ENCODE peak calls at places on chromosomes 3 and 15, in five cellular contexts. One of them, this sample, is unnamed.

GRCh38 chr15:35349916-35350315 is 196.0 kb downstream of the DPH6 start:
- DNase-seq in tibial artery: no peak
- DNase-seq in cardiac muscle cell: no peak
- DNase-seq in H1: no peak
- DNase-seq in transverse colon: no peak
- DNase-seq in this sample: no peak

GRCh38 chr3:66144792-66145733 is 75.7 kb upstream of the SLC25A26 start:
- DNase-seq in tibial artery: no peak
- DNase-seq in transverse colon: no peak
- DNase-seq in cardiac muscle cell: no peak
- DNase-seq in H1: no peak
- DNase-seq in this sample: no peak

GRCh38 chr3:29270752-29271151 is 10.1 kb upstream of the RBMS3 start:
- DNase-seq in transverse colon: no peak
- DNase-seq in tibial artery: no peak
- DNase-seq in H1: no peak
- DNase-seq in cardiac muscle cell: no peak
- DNase-seq in this sample: no peak

GRCh38 chr15:76345880-76346665 is 9.5 kb downstream of the ISL2 start:
- DNase-seq in cardiac muscle cell: no peak
- DNase-seq in H1: peak; percentile 77
- DNase-seq in transverse colon: peak; percentile 81
- DNase-seq in tibial artery: no peak
- DNase-seq in this sample: no peak

GRCh38 chr3:184077881-184078280 is 19.0 kb upstream of the HTR3E start:
- DNase-seq in cardiac muscle cell: no peak
- DNase-seq in H1: no peak
- DNase-seq in tibial artery: no peak
- DNase-seq in transverse colon: no peak
- DNase-seq in this sample: no peak

GRCh38 chr3:51311055-51311454 is 74.0 kb upstream of the MANF start:
- DNase-seq in H1: no peak
- DNase-seq in cardiac muscle cell: peak; percentile 34
- DNase-seq in transverse colon: no peak
- DNase-seq in tibial artery: no peak
- DNase-seq in this sample: no peak

GRCh38 chr3:171407746-171408145 is 52.5 kb downstream of the TNIK start:
- DNase-seq in cardiac muscle cell: peak; percentile 52
- DNase-seq in tibial artery: no peak
- DNase-seq in transverse colon: no peak
- DNase-seq in H1: no peak
- DNase-seq in this sample: no peak

GRCh38 chr3:135231646-135232625 is 436.9 kb downstream of the EPHB1 start:
- DNase-seq in cardiac muscle cell: no peak
- DNase-seq in H1: no peak
- DNase-seq in transverse colon: no peak
- DNase-seq in tibial artery: no peak
- DNase-seq in this sample: no peak

GRCh38 chr3:189267981-189268613 is 96.3 kb downstream of the TPRG1 start:
- DNase-seq in H1: no peak
- DNase-seq in cardiac muscle cell: peak; percentile 45
- DNase-seq in tibial artery: no peak
- DNase-seq in transverse colon: no peak
- DNase-seq in this sample: no peak

GRCh38 chr3:122389892-122390291 is 5.9 kb downstream of the FAM162A start:
- DNase-seq in cardiac muscle cell: no peak
- DNase-seq in tibial artery: no peak
- DNase-seq in transverse colon: no peak
- DNase-seq in H1: no peak
- DNase-seq in this sample: no peak

GRCh38 chr3:122391674-122392446 is 7.9 kb downstream of the FAM162A start:
- DNase-seq in tibial artery: no peak
- DNase-seq in H1: no peak
- DNase-seq in cardiac muscle cell: no peak
- DNase-seq in transverse colon: no peak
- DNase-seq in this sample: no peak

GRCh38 chr3:122389197-122389596 is 5.2 kb downstream of the FAM162A start:
- DNase-seq in tibial artery: no peak
- DNase-seq in cardiac muscle cell: no peak
- DNase-seq in transverse colon: no peak
- DNase-seq in H1: no peak
- DNase-seq in this sample: no peak

GRCh38 chr3:122392868-122393844 is 9.2 kb downstream of the FAM162A start:
- DNase-seq in H1: no peak
- DNase-seq in cardiac muscle cell: peak; percentile 72
- DNase-seq in transverse colon: no peak
- DNase-seq in tibial artery: no peak
- DNase-seq in this sample: no peak

GRCh38 chr3:122390665-122391064 is 6.7 kb downstream of the FAM162A start:
- DNase-seq in H1: no peak
- DNase-seq in transverse colon: no peak
- DNase-seq in cardiac muscle cell: peak; percentile 9
- DNase-seq in tibial artery: no peak
- DNase-seq in this sample: no peak
- H3K27ac ChIP-seq in H1: no peak overlapping the region
- H3K27ac ChIP-seq in transverse colon: peak overlapping the region; percentile 14
- H3K27ac ChIP-seq in cardiac muscle cell: no peak overlapping the region
- H3K27ac ChIP-seq in tibial artery: no peak overlapping the region
- H3K27ac ChIP-seq in this sample: no peak overlapping the region

GRCh38 chr3:156816794-156817741 is 9.1 kb upstream of the LEKR1 start:
- DNase-seq in transverse colon: peak; percentile 91
- DNase-seq in cardiac muscle cell: peak; percentile 83
- DNase-seq in tibial artery: peak; percentile 84
- DNase-seq in H1: peak; percentile 84
- DNase-seq in this sample: peak; percentile 89
- H3K4me3 ChIP-seq in transverse colon: peak overlapping the region; percentile 35
- H3K4me3 ChIP-seq in cardiac muscle cell: peak overlapping the region; percentile 27
- H3K4me3 ChIP-seq in tibial artery: peak overlapping the region; percentile 69
- H3K4me3 ChIP-seq in H1: peak overlapping the region; percentile 25
- H3K4me3 ChIP-seq in this sample: peak overlapping the region; percentile 31

GRCh38 chr3:156792945-156793344 is 33.2 kb upstream of the LEKR1 start:
- DNase-seq in transverse colon: no peak
- DNase-seq in H1: no peak
- DNase-seq in tibial artery: no peak
- DNase-seq in cardiac muscle cell: no peak
- DNase-seq in this sample: no peak
- H3K4me1 ChIP-seq in transverse colon: no peaks in the 10 kb centered on the region
- H3K4me1 ChIP-seq in H1: no peaks in the 10 kb centered on the region
- H3K4me1 ChIP-seq in tibial artery: no peaks in the 10 kb centered on the region
- H3K4me1 ChIP-seq in cardiac muscle cell: peaks cover 4% of the 10 kb centered on the region
- H3K4me1 ChIP-seq in this sample: no peaks in the 10 kb centered on the region

DNA sequence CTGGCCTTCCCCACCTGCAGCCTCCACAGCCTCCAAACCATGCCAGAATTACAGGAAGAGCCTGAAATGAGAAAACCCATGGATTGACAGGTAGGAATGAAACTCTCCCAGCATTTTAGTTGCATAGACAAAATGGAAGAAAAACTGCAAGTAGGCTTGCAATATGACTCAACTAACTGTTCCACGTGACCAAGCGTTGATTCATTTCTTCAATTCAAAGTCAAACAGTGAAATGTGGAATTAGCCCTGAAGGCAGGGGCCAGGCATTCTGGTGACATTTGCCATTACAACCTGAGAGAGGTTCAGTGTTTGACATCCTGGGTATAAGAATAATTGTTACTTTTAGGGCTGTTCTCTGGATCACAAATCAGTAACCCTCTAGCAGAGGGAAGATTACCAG is 676.5 kb upstream of the CFAP20DC start:
- DNase-seq in tibial artery: no peak
- DNase-seq in transverse colon: no peak
- DNase-seq in H1: no peak
- DNase-seq in cardiac muscle cell: no peak
- DNase-seq in this sample: no peak
- H3K27ac ChIP-seq in tibial artery: no peak overlapping the region
- H3K27ac ChIP-seq in transverse colon: no peak overlapping the region
- H3K27ac ChIP-seq in H1: no peak overlapping the region
- H3K27ac ChIP-seq in cardiac muscle cell: no peak overlapping the region
- H3K27ac ChIP-seq in this sample: no peak overlapping the region

GRCh38 chr3:132595036-132595435 is 2.0 kb upstream of the ACKR4 start:
- DNase-seq in transverse colon: no peak
- DNase-seq in H1: no peak
- DNase-seq in cardiac muscle cell: peak; percentile 58
- DNase-seq in tibial artery: no peak
- DNase-seq in this sample: no peak
- H3K4me3 ChIP-seq in transverse colon: no peak overlapping the region
- H3K4me3 ChIP-seq in H1: no peak overlapping the region
- H3K4me3 ChIP-seq in cardiac muscle cell: no peak overlapping the region
- H3K4me3 ChIP-seq in tibial artery: no peak overlapping the region
- H3K4me3 ChIP-seq in this sample: no peak overlapping the region

DNA sequence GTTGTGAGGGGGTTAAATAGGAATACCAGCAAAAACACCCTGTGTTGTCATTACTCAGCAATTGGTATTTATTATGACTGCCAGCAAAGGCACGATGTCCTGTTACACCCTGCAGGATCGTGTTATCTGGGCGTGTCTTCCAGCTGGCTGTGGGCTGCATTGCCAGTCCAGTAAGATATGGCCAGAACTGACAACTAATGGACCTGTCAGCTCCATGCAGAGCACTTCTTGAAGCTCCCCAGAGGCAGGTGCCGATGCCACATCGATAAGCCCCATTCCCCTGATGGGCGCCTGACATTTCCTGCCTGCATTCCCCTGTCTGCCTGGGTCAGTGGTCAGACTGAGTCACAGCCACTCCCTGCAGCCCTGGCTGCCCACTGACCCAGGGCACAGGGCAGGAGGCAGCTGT is 79.7 kb upstream of the RASGRF1 start:
- DNase-seq in tibial artery: no peak
- DNase-seq in H1: no peak
- DNase-seq in transverse colon: no peak
- DNase-seq in cardiac muscle cell: peak; percentile 20
- DNase-seq in this sample: no peak
- H3K4me1 ChIP-seq in tibial artery: peaks cover 3% of the 10 kb centered on the region
- H3K4me1 ChIP-seq in H1: peaks cover 14% of the 10 kb centered on the region
- H3K4me1 ChIP-seq in transverse colon: no peaks in the 10 kb centered on the region
- H3K4me1 ChIP-seq in cardiac muscle cell: peaks cover 11% of the 10 kb centered on the region
- H3K4me1 ChIP-seq in this sample: no peaks in the 10 kb centered on the region

DNA sequence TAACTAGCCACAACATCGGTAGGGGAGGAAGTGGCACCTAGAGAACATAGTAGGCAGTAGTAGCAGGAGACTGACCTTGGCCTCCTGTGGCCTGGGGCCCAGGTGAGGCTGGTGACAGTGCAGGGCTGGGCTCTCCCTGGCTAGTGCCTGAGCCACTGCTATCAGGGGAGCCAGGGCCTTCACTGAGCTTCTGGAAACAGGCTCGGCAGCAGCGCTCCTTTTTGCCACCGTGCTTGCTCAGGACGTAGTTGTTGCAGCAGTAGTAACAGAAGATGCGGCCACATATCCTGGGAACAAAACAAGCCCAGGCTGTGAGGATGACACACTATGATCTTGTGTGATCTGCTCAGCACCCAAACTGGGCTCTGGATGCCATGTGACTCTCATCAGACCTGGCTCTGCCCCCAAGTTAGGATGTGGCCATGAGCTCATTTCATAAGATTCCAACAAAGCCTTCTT is 15.1 kb downstream of the CXCR6 start:
- DNase-seq in transverse colon: no peak
- DNase-seq in H1: no peak
- DNase-seq in tibial artery: no peak
- DNase-seq in cardiac muscle cell: no peak
- DNase-seq in this sample: no peak
- H3K27ac ChIP-seq in transverse colon: peak overlapping the region; percentile 11
- H3K27ac ChIP-seq in H1: no peak overlapping the region
- H3K27ac ChIP-seq in tibial artery: no peak overlapping the region
- H3K27ac ChIP-seq in cardiac muscle cell: no peak overlapping the region
- H3K27ac ChIP-seq in this sample: no peak overlapping the region

DNA sequence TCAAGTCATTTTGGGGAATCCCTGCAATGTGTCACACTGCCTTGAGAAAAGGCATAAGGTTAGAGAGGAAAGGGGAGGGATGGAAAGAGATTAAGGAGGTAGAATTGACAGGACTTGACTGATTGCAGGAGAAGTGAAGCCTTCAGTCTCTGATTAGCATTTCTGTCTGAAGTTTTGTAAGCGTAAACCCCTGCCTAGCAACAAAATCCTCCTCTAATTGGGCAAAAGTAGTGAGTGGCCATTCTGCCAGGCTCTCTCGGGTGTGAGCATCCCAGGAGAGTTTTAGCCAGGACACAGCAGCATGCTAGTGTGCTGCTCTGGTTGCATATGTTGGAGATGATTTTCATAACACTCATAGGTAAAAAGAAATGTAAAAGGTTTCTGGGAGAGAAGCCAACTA is 117.0 kb upstream of the MRPL3 start:
- DNase-seq in H1: no peak
- DNase-seq in tibial artery: no peak
- DNase-seq in transverse colon: no peak
- DNase-seq in cardiac muscle cell: no peak
- DNase-seq in this sample: no peak
- H3K4me3 ChIP-seq in H1: no peak overlapping the region
- H3K4me3 ChIP-seq in tibial artery: no peak overlapping the region
- H3K4me3 ChIP-seq in transverse colon: no peak overlapping the region
- H3K4me3 ChIP-seq in cardiac muscle cell: no peak overlapping the region
- H3K4me3 ChIP-seq in this sample: no peak overlapping the region

DNA sequence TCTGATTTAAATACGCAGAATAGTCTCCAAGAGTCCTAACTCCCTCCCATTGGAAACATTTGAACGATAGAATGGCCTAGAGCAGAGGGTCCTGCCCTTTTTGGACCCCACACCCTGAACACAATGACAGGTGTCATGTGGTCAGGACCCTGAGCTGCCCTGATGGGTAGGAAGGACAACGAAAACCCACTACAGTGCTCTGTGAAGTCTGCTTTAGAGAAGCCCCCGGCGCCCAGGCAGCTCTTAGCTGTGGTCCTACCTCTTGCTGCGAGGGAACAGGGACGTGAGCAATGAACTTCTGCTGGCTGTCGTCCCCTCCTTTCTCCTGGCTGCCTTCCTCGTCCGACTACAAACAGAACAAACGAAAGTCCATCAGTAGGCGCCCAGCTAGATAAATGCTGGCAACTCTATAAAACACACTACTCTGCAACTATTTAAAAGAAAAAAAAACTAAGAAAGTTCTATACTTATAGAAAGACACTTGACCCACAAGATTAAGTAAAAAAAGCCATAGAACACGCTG is 8.7 kb upstream of the RAB43 start:
- DNase-seq in H1: no peak
- DNase-seq in transverse colon: no peak
- DNase-seq in tibial artery: no peak
- DNase-seq in cardiac muscle cell: no peak
- DNase-seq in this sample: no peak
- H3K4me1 ChIP-seq in H1: no peaks in the 10 kb centered on the region
- H3K4me1 ChIP-seq in transverse colon: no peaks in the 10 kb centered on the region
- H3K4me1 ChIP-seq in tibial artery: no peaks in the 10 kb centered on the region
- H3K4me1 ChIP-seq in cardiac muscle cell: no peaks in the 10 kb centered on the region
- H3K4me1 ChIP-seq in this sample: no peaks in the 10 kb centered on the region

This sample was measured in aorta.